ENCODE peak calls at places on chromosomes 3 and 15, in eight cellular contexts. D, V, Z, J, K, T, Q and L are unnamed samples.

GRCh38 chr15:89964555-89964954 is 36.6 kb upstream of the ZNF710 start:
- DNase-seq in D (no peak), V (peak), Z (no peak), J (no peak), K (no peak), T (no peak), Q (peak), L (no peak)

GRCh38 chr3:71581451-71581980 is 2.0 kb downstream of the FOXP1 start:
- DNase-seq in D (peak), V (peak), Z (no peak), J (peak), K (peak), T (peak), Q (peak), L (peak)

GRCh38 chr15:66369773-66370651 is 13.5 kb upstream of the TIPIN start:
- DNase-seq in D (no peak), V (no peak), Z (peak), J (no peak), K (no peak), T (no peak), Q (no peak), L (no peak)

GRCh38 chr15:37682304-37682703 is 252.1 kb upstream of the TMCO5A start:
- DNase-seq in D (no peak), V (no peak), Z (no peak), J (no peak), K (no peak), T (no peak), Q (no peak), L (no peak)

GRCh38 chr3:52406791-52407510 is 38.0 kb downstream of the SEMA3G start:
- DNase-seq in D (no peak), V (no peak), Z (no peak), J (peak), K (peak), T (no peak), Q (no peak), L (no peak)

GRCh38 chr3:189512824-189513223 is 118.4 kb upstream of the TP63 start:
- DNase-seq in D (no peak), V (no peak), Z (no peak), J (no peak), K (no peak), T (no peak), Q (no peak), L (no peak)

GRCh38 chr3:193673845-193674244 is 80.8 kb downstream of the OPA1 start:
- DNase-seq in D (no peak), V (no peak), Z (no peak), J (no peak), K (no peak), T (no peak), Q (peak), L (no peak)

GRCh38 chr3:21216598-21216997 is 534.4 kb downstream of the ZNF385D start:
- DNase-seq in D (no peak), V (no peak), Z (no peak), J (no peak), K (no peak), T (no peak), Q (no peak), L (no peak)

GRCh38 chr3:117302448-117302847 is 592.9 kb downstream of the TUSC7 start:
- DNase-seq in D (no peak), V (no peak), Z (no peak), J (no peak), K (no peak), T (no peak), Q (no peak), L (no peak)

GRCh38 chr3:58188173-58188564 is 22.6 kb downstream of the DNASE1L3 start:
- DNase-seq in D (no peak), V (no peak), Z (no peak), J (no peak), K (peak), T (no peak), Q (no peak), L (no peak)

GRCh38 chr3:56942523-56942922 is 117.9 kb upstream of the SPATA12 start:
- DNase-seq in D (no peak), V (no peak), Z (no peak), J (no peak), K (no peak), T (no peak), Q (no peak), L (no peak)

GRCh38 chr15:69666441-69666882 is 213.8 kb downstream of the RPLP1 start:
- DNase-seq in D (no peak), V (no peak), Z (no peak), J (peak), K (peak), T (no peak), Q (peak), L (no peak)

GRCh38 chr15:25525741-25526140 is 86.9 kb upstream of the UBE3A start:
- DNase-seq in D (no peak), V (no peak), Z (no peak), J (no peak), K (no peak), T (no peak), Q (no peak), L (no peak)

GRCh38 chr15:83123529-83123928 is 16.1 kb downstream of the TM6SF1 start:
- DNase-seq in D (no peak), V (no peak), Z (no peak), J (no peak), K (no peak), T (no peak), Q (no peak), L (no peak)

GRCh38 chr15:68082735-68083134 is 28.6 kb downstream of the PIAS1 start:
- DNase-seq in D (no peak), V (no peak), Z (no peak), J (no peak), K (no peak), T (no peak), Q (no peak), L (no peak)

GRCh38 chr3:114365909-114366308 is 72.1 kb downstream of the TIGIT start:
- DNase-seq in D (no peak), V (peak), Z (no peak), J (no peak), K (no peak), T (no peak), Q (no peak), L (no peak)

GRCh38 chr3:47366833-47367232 is 14.0 kb upstream of the PTPN23 start:
- DNase-seq in D (no peak), V (no peak), Z (no peak), J (no peak), K (no peak), T (no peak), Q (no peak), L (no peak)

GRCh38 chr15:74913041-74913440 is 6.4 kb upstream of the FAM219B start:
- DNase-seq in D (no peak), V (peak), Z (no peak), J (no peak), K (no peak), T (no peak), Q (no peak), L (no peak)

GRCh38 chr15:83166218-83166617 is 41.4 kb downstream of the HDGFL3 start:
- DNase-seq in D (no peak), V (no peak), Z (no peak), J (no peak), K (no peak), T (no peak), Q (no peak), L (no peak)

GRCh38 chr3:171640520-171641412 is 169.5 kb downstream of the PLD1 start:
- DNase-seq in D (no peak), V (peak), Z (no peak), J (peak), K (no peak), T (no peak), Q (no peak), L (no peak)
- TF ChIP-seq CTCF in D (no peak), V (no peak), Z (no peak), J (no peak), K (no peak), T (no peak), Q (no peak), L (no peak)

DNA sequence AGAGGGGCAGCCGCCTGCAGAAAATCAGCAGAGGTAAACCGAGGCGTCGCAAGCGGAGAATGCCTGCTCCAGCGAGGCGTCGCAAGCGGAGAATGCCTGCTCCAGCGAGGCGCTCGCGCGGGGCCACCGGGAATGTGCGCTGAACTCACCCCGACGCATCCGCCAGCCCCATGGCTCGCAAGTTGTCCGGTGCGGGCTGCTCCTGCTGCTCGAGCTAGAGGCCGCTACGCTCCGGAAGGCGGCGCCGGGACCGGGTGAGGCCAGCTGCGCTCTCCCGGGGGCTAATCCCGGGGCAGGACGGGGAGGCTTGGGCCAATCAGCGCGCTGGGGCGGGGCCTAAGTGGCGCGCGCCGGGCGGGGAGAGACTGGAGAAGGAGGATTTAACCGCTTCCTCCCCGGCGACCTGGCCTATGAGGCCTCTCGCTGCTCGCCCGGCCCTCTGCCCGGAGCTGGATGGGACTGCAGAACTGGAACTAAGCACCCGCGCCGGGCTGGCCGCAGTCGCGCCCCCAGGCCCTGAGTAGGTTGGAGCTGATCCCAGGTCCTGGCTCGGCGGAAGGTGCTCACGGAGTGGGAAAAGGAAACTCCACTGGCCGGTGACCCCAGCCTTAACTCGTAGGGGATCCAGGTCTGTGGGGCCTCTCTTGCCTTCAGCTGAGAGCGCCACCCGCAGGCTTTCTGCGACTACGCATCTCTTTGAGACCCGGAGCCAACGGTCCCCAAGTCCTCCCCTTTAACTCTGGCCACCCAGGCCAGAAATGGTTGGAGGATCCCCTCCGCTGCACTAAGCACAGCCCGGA is at the start of gene SLC26A6:
- DNase-seq in D (peak), V (peak), Z (peak), J (peak), K (peak), T (peak), Q (peak), L (peak)
- TF ChIP-seq POLR2A in D (no peak), V (peak), Z (peak), J (peak), K (no peak), T (peak), Q (peak), L (no peak)

GRCh38 chr3:50272911-50273688 is 4.2 kb downstream of the SEMA3B start:
- DNase-seq in D (peak), V (peak), Z (peak), J (peak), K (peak), T (peak), Q (peak), L (peak)
- H3K4me3 ChIP-seq in D (peak), V (no peak), Z (no peak), J (peak), K (peak), T (peak), Q (no peak), L (no peak)

GRCh38 chr3:41362638-41363559 is 163.6 kb downstream of the CTNNB1 start:
- DNase-seq in D (no peak), V (peak), Z (no peak), J (peak), K (no peak), T (no peak), Q (peak), L (no peak)

GRCh38 chr3:41365973-41366372 is 166.7 kb downstream of the CTNNB1 start:
- DNase-seq in D (no peak), V (no peak), Z (no peak), J (no peak), K (no peak), T (no peak), Q (no peak), L (no peak)

GRCh38 chr3:41363830-41364523 is 164.7 kb downstream of the CTNNB1 start:
- DNase-seq in D (no peak), V (no peak), Z (no peak), J (no peak), K (no peak), T (no peak), Q (no peak), L (no peak)

GRCh38 chr3:41369838-41370237 is 170.5 kb downstream of the CTNNB1 start:
- DNase-seq in D (no peak), V (no peak), Z (no peak), J (no peak), K (no peak), T (no peak), Q (no peak), L (no peak)

DNA sequence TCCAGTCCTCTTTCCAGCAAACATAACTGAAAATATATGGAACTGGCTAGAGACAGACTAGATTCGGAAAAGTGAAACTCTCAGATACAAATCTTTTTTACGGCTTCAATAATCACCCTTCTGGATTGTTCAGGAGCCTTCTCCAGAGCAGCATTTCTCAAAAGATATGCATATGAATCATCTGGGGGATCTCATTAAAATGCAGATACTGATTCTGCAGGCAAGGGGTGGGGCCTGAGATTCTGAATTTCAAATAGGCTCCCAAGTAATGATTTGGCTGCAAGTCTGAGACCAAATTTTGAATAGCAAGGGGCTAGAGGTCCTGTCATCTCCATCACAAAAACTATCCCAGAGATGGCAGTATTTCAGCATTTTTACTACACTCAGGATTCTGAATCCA is 165.4 kb downstream of the CTNNB1 start:
- DNase-seq in D (no peak), V (no peak), Z (no peak), J (no peak), K (no peak), T (no peak), Q (no peak), L (no peak)
- TF ChIP-seq CTCF in D (no peak), V (no peak), Z (no peak), J (no peak), K (no peak), T (no peak), Q (no peak), L (no peak)

GRCh38 chr15:59591372-59591771 is 20.2 kb upstream of the GCNT3 start:
- DNase-seq in D (no peak), V (no peak), Z (no peak), J (no peak), K (no peak), T (no peak), Q (no peak), L (no peak)

GRCh38 chr15:59595434-59595915 is 16.1 kb upstream of the GCNT3 start:
- DNase-seq in D (no peak), V (no peak), Z (peak), J (no peak), K (no peak), T (no peak), Q (no peak), L (no peak)

GRCh38 chr15:59596640-59597039 is 14.9 kb upstream of the GCNT3 start:
- DNase-seq in D (no peak), V (no peak), Z (no peak), J (no peak), K (no peak), T (no peak), Q (no peak), L (no peak)

GRCh38 chr15:59594991-59595390 is 16.6 kb upstream of the GCNT3 start:
- DNase-seq in D (no peak), V (no peak), Z (no peak), J (no peak), K (no peak), T (no peak), Q (no peak), L (no peak)

GRCh38 chr15:59594493-59594942 is 17.1 kb upstream of the GCNT3 start:
- DNase-seq in D (no peak), V (peak), Z (peak), J (no peak), K (no peak), T (no peak), Q (peak), L (no peak)
- TF ChIP-seq POLR2A in D (no peak), V (no peak), Z (no peak), J (no peak), K (no peak), T (no peak), Q (no peak), L (no peak)

DNA sequence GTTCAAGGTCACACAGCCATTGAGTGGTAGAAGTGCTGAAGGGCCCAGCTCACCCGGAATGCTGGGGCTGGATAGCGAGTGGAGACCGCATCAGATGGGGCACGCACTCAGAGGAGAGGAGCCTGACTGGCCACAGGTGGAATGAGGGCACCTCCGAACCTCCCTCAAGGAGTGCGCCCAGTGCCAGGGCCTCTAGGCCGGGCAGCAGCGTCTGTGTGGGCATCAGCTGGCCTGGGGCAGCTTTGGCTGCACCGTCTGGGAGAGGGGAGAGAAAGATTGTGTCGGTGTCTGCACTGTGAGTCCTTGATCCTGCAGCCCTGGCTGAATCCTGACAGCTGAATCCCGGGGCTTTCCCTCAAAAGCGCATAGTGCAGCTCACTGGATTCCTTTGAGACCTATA is 677 bp downstream of the ANKDD1A start:
- DNase-seq in D (no peak), V (no peak), Z (no peak), J (no peak), K (no peak), T (no peak), Q (no peak), L (no peak)
- H3K4me3 ChIP-seq in D (peak), V (no peak), Z (peak), J (no peak), K (peak), T (peak), Q (peak), L (no peak)